ENCODE peak calls at places on chromosomes 3 and 15, in six cellular contexts. One of them, this sample, is unnamed.

GRCh38 chr3:77539677-77540076 is 499.8 kb downstream of the ROBO2 start:
- DNase-seq in GM12878: no peak
- DNase-seq in K562: no peak
- DNase-seq in H1: no peak
- DNase-seq in SK-N-SH: no peak
- DNase-seq in HepG2: peak; percentile 16
- DNase-seq in this sample: no peak

GRCh38 chr3:9809615-9810356 is at the start of gene TTLL3:
- DNase-seq in GM12878: no peak
- DNase-seq in K562: peak; percentile 46
- DNase-seq in HepG2: no peak
- DNase-seq in SK-N-SH: peak; percentile 87
- DNase-seq in H1: peak; percentile 88
- DNase-seq in this sample: peak; percentile 66

GRCh38 chr15:58293622-58294550 is 137.9 kb upstream of the LIPC start:
- DNase-seq in GM12878: no peak
- DNase-seq in K562: no peak
- DNase-seq in H1: no peak
- DNase-seq in HepG2: no peak
- DNase-seq in SK-N-SH: no peak
- DNase-seq in this sample: no peak

GRCh38 chr3:5813521-5813920 is 626.0 kb downstream of the EDEM1 start:
- DNase-seq in HepG2: no peak
- DNase-seq in GM12878: no peak
- DNase-seq in H1: no peak
- DNase-seq in K562: no peak
- DNase-seq in SK-N-SH: no peak
- DNase-seq in this sample: no peak

GRCh38 chr3:12242772-12243171 is 46.1 kb upstream of the PPARG start:
- DNase-seq in GM12878: no peak
- DNase-seq in SK-N-SH: no peak
- DNase-seq in K562: no peak
- DNase-seq in HepG2: no peak
- DNase-seq in H1: no peak
- DNase-seq in this sample: no peak

GRCh38 chr15:32687556-32687955 is 30.2 kb upstream of the GREM1 start:
- DNase-seq in HepG2: no peak
- DNase-seq in K562: no peak
- DNase-seq in SK-N-SH: no peak
- DNase-seq in H1: no peak
- DNase-seq in GM12878: no peak
- DNase-seq in this sample: no peak

GRCh38 chr3:42159706-42160472 is 68.7 kb downstream of the TRAK1 start:
- DNase-seq in GM12878: no peak
- DNase-seq in K562: peak; percentile 64
- DNase-seq in HepG2: peak; percentile 77
- DNase-seq in H1: peak; percentile 82
- DNase-seq in SK-N-SH: peak; percentile 86
- DNase-seq in this sample: no peak

GRCh38 chr15:40982855-40983254 is 29.6 kb downstream of the CHAC1 start:
- DNase-seq in SK-N-SH: no peak
- DNase-seq in HepG2: no peak
- DNase-seq in GM12878: no peak
- DNase-seq in H1: no peak
- DNase-seq in K562: no peak
- DNase-seq in this sample: no peak

GRCh38 chr3:158434412-158435038 is 136.5 kb upstream of the MLF1 start:
- DNase-seq in GM12878: peak; percentile 40
- DNase-seq in SK-N-SH: peak; percentile 17
- DNase-seq in HepG2: peak; percentile 78
- DNase-seq in K562: peak; percentile 11
- DNase-seq in H1: peak; percentile 59
- DNase-seq in this sample: peak; percentile 56

GRCh38 chr15:65212097-65212496 is 824 bp upstream of the CILP start:
- DNase-seq in H1: peak; percentile 71
- DNase-seq in GM12878: no peak
- DNase-seq in HepG2: peak; percentile 42
- DNase-seq in SK-N-SH: peak; percentile 52
- DNase-seq in K562: peak; percentile 91
- DNase-seq in this sample: peak; percentile 52

GRCh38 chr3:84724877-84725276 is 233.9 kb upstream of the CADM2 start:
- DNase-seq in K562: no peak
- DNase-seq in HepG2: no peak
- DNase-seq in H1: no peak
- DNase-seq in SK-N-SH: no peak
- DNase-seq in GM12878: no peak
- DNase-seq in this sample: no peak

GRCh38 chr3:187025656-187026320 is 95.5 kb downstream of the ST6GAL1 start:
- DNase-seq in HepG2: no peak
- DNase-seq in GM12878: peak; percentile 71
- DNase-seq in H1: peak; percentile 43
- DNase-seq in SK-N-SH: peak; percentile 53
- DNase-seq in K562: no peak
- DNase-seq in this sample: no peak

GRCh38 chr3:1251282-1252060 is 158.6 kb downstream of the CNTN6 start:
- DNase-seq in SK-N-SH: no peak
- DNase-seq in H1: no peak
- DNase-seq in HepG2: no peak
- DNase-seq in K562: no peak
- DNase-seq in GM12878: no peak
- DNase-seq in this sample: no peak

GRCh38 chr3:189655617-189656016 is 24.4 kb downstream of the TP63 start:
- DNase-seq in SK-N-SH: no peak
- DNase-seq in HepG2: no peak
- DNase-seq in K562: no peak
- DNase-seq in H1: no peak
- DNase-seq in GM12878: no peak
- DNase-seq in this sample: no peak

GRCh38 chr3:264394-265156 is 68.0 kb downstream of the CHL1 start:
- DNase-seq in GM12878: no peak
- DNase-seq in HepG2: peak; percentile 99
- DNase-seq in SK-N-SH: no peak
- DNase-seq in H1: no peak
- DNase-seq in K562: no peak
- DNase-seq in this sample: no peak

GRCh38 chr3:77524467-77524866 is 484.6 kb downstream of the ROBO2 start:
- DNase-seq in HepG2: no peak
- DNase-seq in SK-N-SH: no peak
- DNase-seq in GM12878: no peak
- DNase-seq in H1: no peak
- DNase-seq in K562: no peak
- DNase-seq in this sample: no peak

GRCh38 chr15:70217246-70218160 is 119.8 kb upstream of the TLE3 start:
- DNase-seq in K562: no peak
- DNase-seq in HepG2: no peak
- DNase-seq in GM12878: no peak
- DNase-seq in H1: no peak
- DNase-seq in SK-N-SH: peak; percentile 58
- DNase-seq in this sample: no peak

GRCh38 chr15:70219256-70219919 is 121.7 kb upstream of the TLE3 start:
- DNase-seq in H1: no peak
- DNase-seq in SK-N-SH: no peak
- DNase-seq in GM12878: no peak
- DNase-seq in K562: no peak
- DNase-seq in HepG2: no peak
- DNase-seq in this sample: no peak

GRCh38 chr15:70215951-70216350 is 118.2 kb upstream of the TLE3 start:
- DNase-seq in HepG2: no peak
- DNase-seq in K562: no peak
- DNase-seq in H1: no peak
- DNase-seq in GM12878: no peak
- DNase-seq in SK-N-SH: no peak
- DNase-seq in this sample: no peak

GRCh38 chr15:70222632-70223031 is 124.9 kb upstream of the TLE3 start:
- DNase-seq in H1: no peak
- DNase-seq in HepG2: no peak
- DNase-seq in SK-N-SH: no peak
- DNase-seq in GM12878: no peak
- DNase-seq in K562: no peak
- DNase-seq in this sample: no peak

DNA sequence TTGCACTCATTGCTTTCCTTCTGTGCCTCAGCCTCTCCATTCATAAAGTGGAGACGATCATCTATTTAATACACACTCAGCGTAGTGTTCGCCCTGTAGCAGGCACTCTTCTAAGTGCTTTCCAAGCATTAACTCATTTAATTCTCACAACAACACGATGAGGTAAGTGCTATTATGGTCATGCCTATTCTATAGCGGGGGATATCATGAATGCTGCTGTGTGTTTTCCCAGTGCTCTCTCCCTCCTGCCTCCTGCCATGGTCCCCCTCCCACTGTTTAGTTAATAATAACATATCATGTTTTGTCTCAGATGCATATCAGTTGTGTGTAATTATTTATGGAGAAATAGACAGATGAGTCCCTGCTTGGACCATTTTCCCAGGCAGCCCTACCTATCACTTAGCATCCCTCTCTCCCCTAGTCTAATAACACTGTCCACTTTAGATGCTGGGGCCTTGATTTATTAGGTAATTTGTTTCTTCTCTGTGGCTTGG is 122.8 kb upstream of the TLE3 start:
- DNase-seq in SK-N-SH: no peak
- DNase-seq in K562: no peak
- DNase-seq in GM12878: no peak
- DNase-seq in H1: no peak
- DNase-seq in HepG2: no peak
- DNase-seq in this sample: no peak
- TF ChIP-seq POLR2AphosphoS5 in SK-N-SH: no peak
- TF ChIP-seq POLR2AphosphoS5 in K562: no peak
- TF ChIP-seq POLR2AphosphoS5 in GM12878: no peak
- TF ChIP-seq POLR2AphosphoS5 in H1: no peak
- TF ChIP-seq POLR2AphosphoS5 in HepG2: no peak
- TF ChIP-seq POLR2AphosphoS5 in this sample: no peak

GRCh38 chr15:88080616-88081015 is 175.9 kb downstream of the NTRK3 start:
- DNase-seq in SK-N-SH: no peak
- DNase-seq in HepG2: no peak
- DNase-seq in H1: no peak
- DNase-seq in K562: no peak
- DNase-seq in GM12878: no peak
- DNase-seq in this sample: no peak

GRCh38 chr15:88076246-88076645 is 180.3 kb downstream of the NTRK3 start:
- DNase-seq in GM12878: no peak
- DNase-seq in K562: no peak
- DNase-seq in H1: no peak
- DNase-seq in SK-N-SH: no peak
- DNase-seq in HepG2: no peak
- DNase-seq in this sample: no peak

GRCh38 chr15:88073386-88073681 is 183.2 kb downstream of the NTRK3 start:
- DNase-seq in HepG2: no peak
- DNase-seq in H1: no peak
- DNase-seq in K562: no peak
- DNase-seq in GM12878: no peak
- DNase-seq in SK-N-SH: no peak
- DNase-seq in this sample: no peak

GRCh38 chr15:88075102-88075501 is 181.4 kb downstream of the NTRK3 start:
- DNase-seq in H1: no peak
- DNase-seq in HepG2: no peak
- DNase-seq in SK-N-SH: no peak
- DNase-seq in GM12878: no peak
- DNase-seq in K562: no peak
- DNase-seq in this sample: no peak

DNA sequence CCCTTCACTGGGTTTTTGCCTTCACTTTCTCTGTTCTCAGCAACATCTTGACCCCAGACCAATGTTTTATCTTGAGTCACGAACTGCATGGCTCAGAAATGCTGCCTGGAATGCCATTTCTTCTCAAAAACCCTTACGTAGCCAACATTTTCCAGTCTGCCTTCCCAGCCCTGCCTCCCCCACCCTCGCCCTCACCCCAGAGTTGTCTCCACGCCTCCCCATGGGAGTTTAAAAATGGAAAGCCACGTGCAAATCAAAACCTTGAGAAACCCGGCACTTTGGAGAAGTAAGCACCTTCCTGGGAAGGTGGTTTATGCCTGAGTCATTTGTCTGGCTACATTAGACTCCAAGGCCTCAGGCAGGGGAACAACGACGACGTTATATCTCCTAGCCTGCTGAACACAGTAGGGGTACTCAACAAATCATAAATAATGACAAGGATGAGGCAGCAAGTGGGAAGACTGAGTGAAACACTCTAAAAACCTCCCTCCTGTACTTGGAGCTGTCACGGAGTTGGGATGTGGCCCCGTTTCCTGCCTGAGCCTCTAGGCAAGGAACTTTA is 179.2 kb downstream of the NTRK3 start:
- DNase-seq in HepG2: no peak
- DNase-seq in SK-N-SH: no peak
- DNase-seq in K562: no peak
- DNase-seq in H1: no peak
- DNase-seq in GM12878: no peak
- DNase-seq in this sample: no peak
- TF ChIP-seq GABPA in HepG2: no peak
- TF ChIP-seq GABPA in SK-N-SH: no peak
- TF ChIP-seq GABPA in K562: no peak
- TF ChIP-seq GABPA in H1: no peak
- TF ChIP-seq GABPA in GM12878: no peak
- TF ChIP-seq GABPA in this sample: no peak

GRCh38 chr3:40976241-40976640 is 223.1 kb upstream of the CTNNB1 start:
- DNase-seq in K562: no peak
- DNase-seq in SK-N-SH: no peak
- DNase-seq in H1: no peak
- DNase-seq in GM12878: no peak
- DNase-seq in HepG2: no peak
- DNase-seq in this sample: no peak

GRCh38 chr3:40980467-40980866 is 218.8 kb upstream of the CTNNB1 start:
- DNase-seq in GM12878: no peak
- DNase-seq in K562: no peak
- DNase-seq in HepG2: no peak
- DNase-seq in SK-N-SH: no peak
- DNase-seq in H1: no peak
- DNase-seq in this sample: no peak

GRCh38 chr3:40979962-40980361 is 219.3 kb upstream of the CTNNB1 start:
- DNase-seq in SK-N-SH: no peak
- DNase-seq in HepG2: no peak
- DNase-seq in GM12878: no peak
- DNase-seq in K562: no peak
- DNase-seq in H1: no peak
- DNase-seq in this sample: no peak

GRCh38 chr3:40975711-40976121 is 223.6 kb upstream of the CTNNB1 start:
- DNase-seq in HepG2: no peak
- DNase-seq in H1: no peak
- DNase-seq in K562: no peak
- DNase-seq in GM12878: no peak
- DNase-seq in SK-N-SH: no peak
- DNase-seq in this sample: no peak

GRCh38 chr3:40978442-40978841 is 220.9 kb upstream of the CTNNB1 start:
- DNase-seq in HepG2: no peak
- DNase-seq in GM12878: no peak
- DNase-seq in SK-N-SH: no peak
- DNase-seq in K562: no peak
- DNase-seq in H1: no peak
- DNase-seq in this sample: no peak
- TF ChIP-seq POLR2AphosphoS5 in HepG2: no peak
- TF ChIP-seq POLR2AphosphoS5 in GM12878: no peak
- TF ChIP-seq POLR2AphosphoS5 in SK-N-SH: no peak
- TF ChIP-seq POLR2AphosphoS5 in K562: no peak
- TF ChIP-seq POLR2AphosphoS5 in H1: no peak
- TF ChIP-seq POLR2AphosphoS5 in this sample: no peak

DNA sequence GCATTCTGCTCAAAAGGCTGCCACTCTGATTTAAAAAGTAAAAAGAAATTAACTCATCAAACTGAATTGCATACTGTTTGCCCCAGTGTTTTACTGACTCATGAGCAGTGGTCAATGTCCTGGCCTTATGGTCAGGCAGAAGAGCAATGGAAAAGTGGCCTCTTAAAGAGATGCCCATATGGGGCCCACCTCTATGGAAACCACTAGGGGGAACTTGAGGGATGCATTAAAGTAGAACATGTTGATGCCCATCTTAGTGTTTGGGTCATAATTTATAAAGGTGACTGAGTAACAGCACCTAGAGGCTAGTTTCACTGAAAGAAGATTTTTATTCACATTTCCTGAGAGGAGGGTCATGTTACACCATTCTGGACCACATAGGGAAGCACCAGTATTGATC is 66.5 kb upstream of the RNU6-1 start:
- DNase-seq in SK-N-SH: no peak
- DNase-seq in HepG2: peak; percentile 41
- DNase-seq in K562: no peak
- DNase-seq in H1: no peak
- DNase-seq in GM12878: no peak
- DNase-seq in this sample: no peak
- TF ChIP-seq GABPA in SK-N-SH: no peak
- TF ChIP-seq GABPA in HepG2: no peak
- TF ChIP-seq GABPA in K562: no peak
- TF ChIP-seq GABPA in H1: no peak
- TF ChIP-seq GABPA in GM12878: no peak
- TF ChIP-seq GABPA in this sample: no peak

This sample was measured in HL-60.